ENCODE peak calls at places on chromosomes 13 and 19, in six cellular contexts. E, N, K, W, B and X are unnamed samples.

GRCh38 chr19:1136918-1137317 is 33.1 kb downstream of the GPX4 start:
- DNase-seq in B (no peak), K (no peak), W (no peak), N (no peak), E (no peak), X (no peak)

GRCh38 chr19:789473-790052 is 7.7 kb upstream of the PTBP1 start:
- DNase-seq in K (no peak), W (no peak), E (no peak), N (no peak), B (no peak), X (no peak)

GRCh38 chr19:6362351-6362801 is 1.0 kb downstream of the CLPP start:
- DNase-seq in K (peak; percentile 72), B (no peak), E (no peak), W (peak; percentile 14), N (no peak), X (no peak)

GRCh38 chr13:39586142-39586541 is 16.9 kb downstream of the LHFPL6 start:
- DNase-seq in K (no peak), N (no peak), E (no peak), B (no peak), W (no peak), X (no peak)

GRCh38 chr13:55517312-55517711 is 1623.4 kb upstream of the PRR20A start:
- DNase-seq in W (no peak), K (no peak), B (no peak), E (no peak), N (no peak), X (no peak)

GRCh38 chr13:85313761-85314503 is 485.3 kb downstream of the SLITRK6 start:
- DNase-seq in E (no peak), K (no peak), W (peak; percentile 11), B (no peak), N (no peak), X (no peak)

GRCh38 chr19:38684078-38684861 is 36.8 kb downstream of the ACTN4 start:
- DNase-seq in B (peak; percentile 87), K (no peak), W (peak; percentile 94), N (no peak), E (peak; percentile 80), X (peak; percentile 49)

GRCh38 chr19:53982611-53983010 is 8.8 kb upstream of the CACNG6 start:
- DNase-seq in W (no peak), N (no peak), B (peak; percentile 30), E (peak; percentile 55), K (no peak), X (no peak)

GRCh38 chr19:44476559-44477408 is 23.5 kb downstream of the ZNF180 start:
- DNase-seq in E (no peak), N (no peak), K (peak; percentile 27), W (peak; percentile 39), B (no peak), X (no peak)

GRCh38 chr13:94758571-94758970 is 46.2 kb upstream of the SOX21 start:
- DNase-seq in N (no peak), W (no peak), K (no peak), B (no peak), E (no peak), X (no peak)

GRCh38 chr13:44350775-44351504 is 22.7 kb upstream of the SERP2 start:
- DNase-seq in N (no peak), K (no peak), B (no peak), W (no peak), E (no peak), X (no peak)

GRCh38 chr19:33403221-33403972 is 29.9 kb downstream of the CEBPG start:
- DNase-seq in E (peak; percentile 71), K (no peak), N (peak; percentile 49), W (no peak), B (peak; percentile 45), X (no peak)

GRCh38 chr13:113935523-113935922 is 38.4 kb downstream of the C13orf46 start:
- DNase-seq in W (no peak), B (no peak), N (no peak), K (no peak), E (no peak), X (no peak)

GRCh38 chr13:27139565-27139964 is 32.0 kb downstream of the USP12 start:
- DNase-seq in E (no peak), K (no peak), N (no peak), W (no peak), B (no peak), X (no peak)

GRCh38 chr19:56764296-56764695 is 76.2 kb downstream of the PEG3 start:
- DNase-seq in B (no peak), K (no peak), N (no peak), W (no peak), E (no peak), X (no peak)

GRCh38 chr13:44648392-44649117 is 72.4 kb upstream of the TSC22D1 start:
- DNase-seq in B (no peak), E (no peak), N (no peak), K (no peak), W (peak; percentile 56), X (no peak)

GRCh38 chr13:79482271-79482970 is 1.5 kb downstream of the NDFIP2 start:
- DNase-seq in B (no peak), W (no peak), K (no peak), N (no peak), E (no peak), X (no peak)

GRCh38 chr13:112923962-112924361 is 45.1 kb upstream of the MCF2L start:
- DNase-seq in K (no peak), N (no peak), E (no peak), W (no peak), B (no peak), X (no peak)

GRCh38 chr13:41505209-41505835 is 48.0 kb downstream of the RGCC start:
- DNase-seq in N (no peak), K (no peak), B (no peak), W (peak; percentile 93), E (no peak), X (no peak)

GRCh38 chr19:55014714-55015113 is 23.4 kb downstream of the GP6 start:
- DNase-seq in W (no peak), K (no peak), E (no peak), N (no peak), B (no peak), X (no peak)

GRCh38 chr13:50512602-50513527 is 330.6 kb downstream of the DLEU7 start:
- DNase-seq in B (peak; percentile 75), N (no peak), K (peak; percentile 28), E (peak; percentile 77), W (peak; percentile 41), X (peak; percentile 11)

GRCh38 chr19:6069268-6069771 is 41.0 kb downstream of the RFX2 start:
- DNase-seq in E (no peak), N (no peak), B (no peak), K (no peak), W (no peak), X (no peak)

GRCh38 chr13:51839711-51840110 is 5.3 kb downstream of the TMEM272 start:
- DNase-seq in B (no peak), E (no peak), K (no peak), N (no peak), W (no peak), X (no peak)

GRCh38 chr13:51202477-51203046 is 19.6 kb upstream of the FAM124A start:
- DNase-seq in E (no peak), K (no peak), N (no peak), W (peak; percentile 47), B (no peak), X (no peak)

GRCh38 chr13:28531195-28531955 is 36.4 kb upstream of the FLT1 start:
- DNase-seq in K (no peak), B (peak; percentile 48), W (peak; percentile 27), N (no peak), E (peak; percentile 58), X (no peak)

GRCh38 chr13:97574926-97575325 is 141.0 kb downstream of the RAP2A start:
- DNase-seq in N (no peak), B (peak; percentile 26), E (no peak), W (peak; percentile 51), K (no peak), X (no peak)

GRCh38 chr13:113901642-113902041 is 37.8 kb upstream of the GAS6 start:
- DNase-seq in B (no peak), N (no peak), E (no peak), K (no peak), W (no peak), X (no peak)

GRCh38 chr13:72864142-72865035 is 82.5 kb downstream of the PIBF1 start:
- DNase-seq in N (no peak), E (no peak), K (no peak), B (no peak), W (peak; percentile 70), X (no peak)

GRCh38 chr13:92805766-92806165 is 420.8 kb upstream of the GPC6 start:
- DNase-seq in K (no peak), N (no peak), W (no peak), B (no peak), E (no peak), X (no peak)
- H3K4me3 ChIP-seq in K (peak overlapping the region; percentile 53), N (peak overlapping the region; percentile 47), W (peak overlapping the region; percentile 21), B (peak overlapping the region; percentile 13), E (peak overlapping the region; percentile 45), X (peak overlapping the region; percentile 25)

DNA sequence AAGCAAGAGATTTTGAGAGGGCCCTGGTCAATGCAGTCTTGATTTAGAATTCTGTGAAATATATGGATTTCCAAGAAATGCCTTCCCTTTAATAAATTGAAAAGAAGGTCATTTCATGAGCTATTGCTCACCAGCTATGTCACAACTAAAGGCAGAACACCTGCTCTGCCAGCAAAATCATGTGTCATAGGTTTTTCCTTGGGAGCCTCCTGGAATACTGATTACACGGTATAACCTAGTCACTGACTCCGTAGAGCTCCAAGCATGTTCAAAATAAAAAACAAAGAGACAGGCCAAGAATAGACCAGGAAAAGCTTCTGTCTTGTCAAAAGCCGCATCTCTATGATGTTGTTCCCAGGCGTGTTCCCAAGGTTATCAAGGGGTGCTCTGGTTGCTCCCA is 45.5 kb downstream of the HSPH1 start:
- DNase-seq in B (no peak), E (no peak), N (no peak), W (no peak), K (no peak), X (no peak)
- H3K4me3 ChIP-seq in B (no peak overlapping the region), E (no peak overlapping the region), N (no peak overlapping the region), W (no peak overlapping the region), K (no peak overlapping the region), X (no peak overlapping the region)

GRCh38 chr19:18496980-18497256 is 25.0 kb downstream of the ELL start:
- DNase-seq in E (no peak), N (no peak), K (no peak), B (no peak), W (no peak), X (no peak)

GRCh38 chr19:18494267-18494607 is 27.6 kb downstream of the ELL start:
- DNase-seq in K (no peak), N (no peak), W (peak; percentile 64), B (no peak), E (no peak), X (no peak)

GRCh38 chr19:18496167-18496979 is 25.5 kb downstream of the ELL start:
- DNase-seq in K (peak; percentile 36), N (no peak), W (peak; percentile 77), B (peak; percentile 73), E (peak; percentile 78), X (peak; percentile 86)

GRCh38 chr19:18493440-18494266 is 28.2 kb downstream of the ELL start:
- DNase-seq in K (no peak), N (no peak), W (no peak), E (no peak), B (no peak), X (no peak)

GRCh38 chr19:18495204-18495911 is 26.5 kb downstream of the ELL start:
- DNase-seq in N (no peak), W (no peak), K (no peak), E (no peak), B (no peak), X (no peak)
- H3K4me3 ChIP-seq in N (peak overlapping the region; percentile 33), W (no peak overlapping the region), K (peak overlapping the region; percentile 57), E (no peak overlapping the region), B (no peak overlapping the region), X (peak overlapping the region; percentile 10)

GRCh38 chr19:4913996-4914735 is 4.9 kb downstream of the UHRF1 start:
- DNase-seq in K (peak; percentile 21), N (no peak), W (no peak), B (peak; percentile 17), E (no peak), X (peak; percentile 22)
- H3K4me3 ChIP-seq in K (peak overlapping the region; percentile 97), N (no peak overlapping the region), W (no peak overlapping the region), B (no peak overlapping the region), E (peak overlapping the region; percentile 36), X (peak overlapping the region; percentile 53)